ENCODE peak calls at places on chromosomes 3 and 15, in four cellular contexts. One of them, this sample, is unnamed.
A peak's percentile ranks its signal among the peaks of the same experiment; 100 is the strongest.

GRCh38 chr3:100600181-100601042 is 9.0 kb upstream of the ADGRG7 start:
- DNase-seq in aorta: no peak
- DNase-seq in K562: no peak
- DNase-seq in colonic mucosa: no peak
- DNase-seq in this sample: no peak

GRCh38 chr3:153050978-153051377 is 111.0 kb upstream of the RAP2B start:
- DNase-seq in aorta: no peak
- DNase-seq in K562: no peak
- DNase-seq in colonic mucosa: no peak
- DNase-seq in this sample: no peak

GRCh38 chr3:64533565-64534317 is 154.1 kb downstream of the ADAMTS9 start:
- DNase-seq in aorta: peak; percentile 92
- DNase-seq in K562: peak; percentile 68
- DNase-seq in colonic mucosa: peak; percentile 79
- DNase-seq in this sample: peak; percentile 2

GRCh38 chr3:100075731-100076543 is 38.4 kb downstream of the FILIP1L start:
- DNase-seq in aorta: no peak
- DNase-seq in K562: peak; percentile 8
- DNase-seq in colonic mucosa: no peak
- DNase-seq in this sample: no peak

GRCh38 chr3:30319713-30320112 is 286.7 kb upstream of the TGFBR2 start:
- DNase-seq in aorta: no peak
- DNase-seq in K562: no peak
- DNase-seq in colonic mucosa: peak; percentile 48
- DNase-seq in this sample: peak; percentile 49

GRCh38 chr3:184553385-184553784 is 8.2 kb upstream of the EPHB3 start:
- DNase-seq in aorta: no peak
- DNase-seq in K562: no peak
- DNase-seq in colonic mucosa: no peak
- DNase-seq in this sample: no peak

GRCh38 chr15:78993257-78993930 is 48.5 kb upstream of the CTSH start:
- DNase-seq in aorta: no peak
- DNase-seq in K562: no peak
- DNase-seq in colonic mucosa: no peak
- DNase-seq in this sample: no peak

GRCh38 chr15:80697316-80697715 is 2.2 kb downstream of the ABHD17C start:
- DNase-seq in aorta: no peak
- DNase-seq in K562: no peak
- DNase-seq in colonic mucosa: peak; percentile 72
- DNase-seq in this sample: no peak

GRCh38 chr3:45187597-45188210 is 38.4 kb downstream of the TMEM158 start:
- DNase-seq in aorta: no peak
- DNase-seq in K562: no peak
- DNase-seq in colonic mucosa: no peak
- DNase-seq in this sample: no peak

GRCh38 chr3:126979076-126979628 is 3.8 kb upstream of the PLXNA1 start:
- DNase-seq in aorta: no peak
- DNase-seq in K562: no peak
- DNase-seq in colonic mucosa: no peak
- DNase-seq in this sample: no peak

GRCh38 chr3:57007513-57008415 is 52.7 kb upstream of the SPATA12 start:
- DNase-seq in aorta: peak; percentile 92
- DNase-seq in K562: peak; percentile 47
- DNase-seq in colonic mucosa: peak; percentile 46
- DNase-seq in this sample: no peak

GRCh38 chr15:54803139-54803808 is 393.5 kb downstream of the RSL24D1 start:
- DNase-seq in aorta: no peak
- DNase-seq in K562: no peak
- DNase-seq in colonic mucosa: no peak
- DNase-seq in this sample: no peak

GRCh38 chr3:150577854-150578253 is 25.3 kb upstream of the SELENOT start:
- DNase-seq in aorta: no peak
- DNase-seq in K562: no peak
- DNase-seq in colonic mucosa: no peak
- DNase-seq in this sample: no peak

GRCh38 chr3:134536760-134537159 is 50.9 kb downstream of the CEP63 start:
- DNase-seq in aorta: no peak
- DNase-seq in K562: peak; percentile 4
- DNase-seq in colonic mucosa: no peak
- DNase-seq in this sample: no peak

GRCh38 chr15:92069308-92070244 is 216.1 kb downstream of the SLCO3A1 start:
- DNase-seq in aorta: no peak
- DNase-seq in K562: no peak
- DNase-seq in colonic mucosa: peak; percentile 64
- DNase-seq in this sample: no peak

GRCh38 chr15:68623301-68623892 is 44.6 kb downstream of the CORO2B start:
- DNase-seq in aorta: no peak
- DNase-seq in K562: no peak
- DNase-seq in colonic mucosa: no peak
- DNase-seq in this sample: no peak

GRCh38 chr15:81304226-81304625 is 19.7 kb downstream of the STARD5 start:
- DNase-seq in aorta: peak; percentile 22
- DNase-seq in K562: no peak
- DNase-seq in colonic mucosa: no peak
- DNase-seq in this sample: no peak

GRCh38 chr3:24254649-24255048 is 240.0 kb downstream of the THRB start:
- DNase-seq in aorta: no peak
- DNase-seq in K562: no peak
- DNase-seq in colonic mucosa: no peak
- DNase-seq in this sample: no peak

GRCh38 chr15:101479342-101479845 is 10.1 kb downstream of the PCSK6 start:
- DNase-seq in aorta: no peak
- DNase-seq in K562: peak; percentile 39
- DNase-seq in colonic mucosa: no peak
- DNase-seq in this sample: no peak

GRCh38 chr15:31442203-31443090 is 115.8 kb downstream of the KLF13 start:
- DNase-seq in aorta: no peak
- DNase-seq in K562: peak; percentile 18
- DNase-seq in colonic mucosa: peak; percentile 52
- DNase-seq in this sample: no peak

GRCh38 chr3:43273429-43273828 is 12.9 kb upstream of the SNRK start:
- DNase-seq in aorta: no peak
- DNase-seq in K562: no peak
- DNase-seq in colonic mucosa: no peak
- DNase-seq in this sample: no peak

GRCh38 chr3:129629011-129629410 is 22.5 kb upstream of the PLXND1 start:
- DNase-seq in aorta: no peak
- DNase-seq in K562: no peak
- DNase-seq in colonic mucosa: no peak
- DNase-seq in this sample: no peak

GRCh38 chr3:123618768-123619484 is 34.1 kb upstream of the HACD2 start:
- DNase-seq in aorta: peak; percentile 91
- DNase-seq in K562: no peak
- DNase-seq in colonic mucosa: peak; percentile 53
- DNase-seq in this sample: no peak

GRCh38 chr3:100710355-100711198 is 1.3 kb downstream of the TFG start:
- DNase-seq in aorta: no peak
- DNase-seq in K562: peak; percentile 44
- DNase-seq in colonic mucosa: peak; percentile 82
- DNase-seq in this sample: peak; percentile 52

GRCh38 chr3:127853681-127854080 is 31.4 kb upstream of the MGLL start:
- DNase-seq in aorta: peak; percentile 24
- DNase-seq in K562: peak; percentile 13
- DNase-seq in colonic mucosa: no peak
- DNase-seq in this sample: no peak

GRCh38 chr3:69484507-69485393 is 98.9 kb upstream of the FRMD4B start:
- DNase-seq in aorta: no peak
- DNase-seq in K562: no peak
- DNase-seq in colonic mucosa: no peak
- DNase-seq in this sample: no peak

GRCh38 chr3:56761023-56761422 is 40.7 kb downstream of the ARHGEF3 start:
- DNase-seq in aorta: no peak
- DNase-seq in K562: no peak
- DNase-seq in colonic mucosa: no peak
- DNase-seq in this sample: no peak

GRCh38 chr15:80999623-81000036 is 1.1 kb upstream of the TLNRD1 start:
- DNase-seq in aorta: no peak
- DNase-seq in K562: peak; percentile 32
- DNase-seq in colonic mucosa: peak; percentile 86
- DNase-seq in this sample: peak; percentile 54

GRCh38 chr15:69719527-69719926 is 266.9 kb downstream of the RPLP1 start:
- DNase-seq in aorta: no peak
- DNase-seq in K562: no peak
- DNase-seq in colonic mucosa: peak; percentile 36
- DNase-seq in this sample: peak; percentile 81

GRCh38 chr15:45790325-45790943 is 155.6 kb downstream of the SQOR start:
- DNase-seq in aorta: no peak
- DNase-seq in K562: peak; percentile 9
- DNase-seq in colonic mucosa: peak; percentile 56
- DNase-seq in this sample: no peak

GRCh38 chr15:40192942-40193341 is 32.1 kb downstream of the BUB1B start:
- DNase-seq in aorta: no peak
- DNase-seq in K562: no peak
- DNase-seq in colonic mucosa: no peak
- DNase-seq in this sample: no peak

GRCh38 chr3:107634142-107634489 is 111.4 kb downstream of the BBX start:
- DNase-seq in aorta: no peak
- DNase-seq in K562: no peak
- DNase-seq in colonic mucosa: no peak
- DNase-seq in this sample: no peak

GRCh38 chr15:40247406-40247971 is 8.6 kb downstream of the PAK6 start:
- DNase-seq in aorta: peak; percentile 68
- DNase-seq in K562: no peak
- DNase-seq in colonic mucosa: no peak
- DNase-seq in this sample: no peak

GRCh38 chr3:195068481-195069080 is 202.4 kb downstream of the XXYLT1 start:
- DNase-seq in aorta: peak; percentile 55
- DNase-seq in K562: no peak
- DNase-seq in colonic mucosa: no peak
- DNase-seq in this sample: no peak

GRCh38 chr3:9503283-9503682 is 50.3 kb downstream of the LHFPL4 start:
- DNase-seq in aorta: peak; percentile 83
- DNase-seq in K562: peak; percentile 84
- DNase-seq in colonic mucosa: peak; percentile 66
- DNase-seq in this sample: peak; percentile 58

DNA sequence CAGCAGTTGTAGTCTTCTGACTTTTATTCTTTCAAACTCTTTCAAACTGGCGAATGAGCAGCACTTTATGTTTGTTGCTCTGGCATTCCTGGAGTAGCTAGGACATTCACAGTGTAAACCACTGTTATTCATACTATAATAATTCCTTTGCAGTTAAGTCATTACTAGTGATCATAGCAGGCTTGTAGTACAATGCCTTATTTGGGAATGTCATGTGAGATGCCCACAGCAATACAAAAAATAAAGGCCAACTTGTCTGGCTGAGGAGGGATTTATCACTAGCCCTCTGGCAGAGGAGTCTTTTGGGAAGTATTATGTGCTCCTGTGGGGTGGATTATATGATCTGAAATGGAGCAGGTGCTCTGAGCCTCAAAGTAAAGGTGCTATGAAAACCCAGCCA is 197.2 kb downstream of the VGLL3 start:
- DNase-seq in aorta: no peak
- DNase-seq in K562: no peak
- DNase-seq in colonic mucosa: no peak
- DNase-seq in this sample: no peak
- H3K4me3 ChIP-seq in aorta: no peak overlapping the region
- H3K4me3 ChIP-seq in K562: no peak overlapping the region
- H3K4me3 ChIP-seq in colonic mucosa: no peak overlapping the region
- H3K4me3 ChIP-seq in this sample: no peak overlapping the region

GRCh38 chr15:66768984-66769383 is 66.9 kb downstream of the SMAD6 start:
- DNase-seq in aorta: peak; percentile 45
- DNase-seq in K562: no peak
- DNase-seq in colonic mucosa: no peak
- DNase-seq in this sample: no peak
- H3K4me1 ChIP-seq in aorta: peaks cover 3% of the 10 kb centered on the region
- H3K4me1 ChIP-seq in K562: peaks cover 16% of the 10 kb centered on the region
- H3K4me1 ChIP-seq in colonic mucosa: peaks cover 20% of the 10 kb centered on the region
- H3K4me1 ChIP-seq in this sample: peaks cover 3% of the 10 kb centered on the region

DNA sequence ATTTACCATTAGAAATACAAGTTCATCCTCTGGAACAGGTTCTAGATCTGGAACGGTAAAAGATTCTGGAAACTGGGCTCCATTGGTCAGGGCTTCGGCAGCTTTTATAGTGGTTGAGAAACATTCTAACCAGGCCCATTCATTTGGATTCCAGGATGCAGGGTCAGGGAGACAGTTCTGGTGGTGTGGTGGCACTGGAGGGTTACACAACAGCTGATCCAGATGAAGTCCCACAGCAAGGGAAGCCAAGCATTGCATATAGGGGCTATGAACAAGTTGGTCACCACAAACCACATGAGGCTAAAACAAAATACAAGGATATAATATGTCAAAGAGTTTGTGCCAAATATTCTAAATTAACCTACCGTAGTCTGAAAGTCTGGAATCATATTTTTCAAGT is 43.0 kb downstream of the FBXL22 start:
- DNase-seq in aorta: no peak
- DNase-seq in K562: no peak
- DNase-seq in colonic mucosa: no peak
- DNase-seq in this sample: no peak
- H3K36me3 ChIP-seq in aorta: peaks cover 11% of the 10 kb centered on the region
- H3K36me3 ChIP-seq in K562: peaks cover 95% of the 10 kb centered on the region
- H3K36me3 ChIP-seq in colonic mucosa: peaks cover 8% of the 10 kb centered on the region
- H3K36me3 ChIP-seq in this sample: peaks cover 83% of the 10 kb centered on the region

GRCh38 chr3:141050913-141051632 is at the start of gene SPSB4:
- DNase-seq in aorta: peak; percentile 91
- DNase-seq in K562: no peak
- DNase-seq in colonic mucosa: no peak
- DNase-seq in this sample: no peak

GRCh38 chr3:141050576-141050912 is 603 bp upstream of the SPSB4 start:
- DNase-seq in aorta: no peak
- DNase-seq in K562: no peak
- DNase-seq in colonic mucosa: no peak
- DNase-seq in this sample: no peak

GRCh38 chr3:141055136-141055535 is 4.0 kb downstream of the SPSB4 start:
- DNase-seq in aorta: no peak
- DNase-seq in K562: no peak
- DNase-seq in colonic mucosa: no peak
- DNase-seq in this sample: no peak

GRCh38 chr3:141051641-141052569 is 758 bp downstream of the SPSB4 start:
- DNase-seq in aorta: peak; percentile 83
- DNase-seq in K562: no peak
- DNase-seq in colonic mucosa: no peak
- DNase-seq in this sample: no peak

DNA sequence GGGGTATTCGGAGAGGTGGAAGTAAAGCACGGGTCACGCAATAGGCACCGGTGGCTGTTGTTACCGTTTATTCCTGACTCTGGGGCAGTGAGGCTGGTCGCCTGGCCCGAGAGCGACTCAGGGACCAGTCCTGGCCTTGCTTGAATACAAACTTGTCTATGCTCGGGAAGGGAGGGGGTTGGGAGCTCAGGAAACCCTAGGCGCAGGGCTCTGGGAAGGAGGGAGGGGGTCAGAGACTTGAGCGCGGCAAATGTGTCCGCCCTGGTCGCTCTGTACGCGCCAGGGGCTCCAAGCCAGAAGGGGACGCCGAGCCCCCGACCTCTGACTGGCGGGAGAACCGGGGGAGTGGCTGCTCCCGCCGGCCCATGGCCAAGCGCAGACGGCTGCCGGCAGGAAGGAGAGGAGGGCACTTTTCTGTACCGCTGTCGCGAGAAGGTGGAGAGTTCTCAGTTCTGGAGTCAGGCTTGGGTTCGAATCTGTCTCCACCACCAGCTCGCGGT is 1.5 kb downstream of the SPSB4 start:
- DNase-seq in aorta: no peak
- DNase-seq in K562: no peak
- DNase-seq in colonic mucosa: no peak
- DNase-seq in this sample: no peak
- H3K4me3 ChIP-seq in aorta: peak overlapping the region; percentile 74
- H3K4me3 ChIP-seq in K562: no peak overlapping the region
- H3K4me3 ChIP-seq in colonic mucosa: no peak overlapping the region
- H3K4me3 ChIP-seq in this sample: no peak overlapping the region

GRCh38 chr3:39383913-39384664 is 919 bp downstream of the SLC25A38 start:
- DNase-seq in aorta: peak; percentile 98
- DNase-seq in K562: peak; percentile 99
- DNase-seq in colonic mucosa: peak; percentile 98
- DNase-seq in this sample: peak; percentile 92
- H3K4me1 ChIP-seq in aorta: peaks cover 3% of the 10 kb centered on the region
- H3K4me1 ChIP-seq in K562: peaks cover 52% of the 10 kb centered on the region
- H3K4me1 ChIP-seq in colonic mucosa: peaks cover 12% of the 10 kb centered on the region
- H3K4me1 ChIP-seq in this sample: peaks cover 54% of the 10 kb centered on the region